ENCODE peak calls at places on chromosomes 16 and 17, in four cellular contexts. One of them, this sample, is unnamed.

GRCh38 chr17:39608142-39608541 is 422 bp upstream of the NEUROD2 start:
- DNase-seq in AG09309: no peak
- DNase-seq in stomach: no peak
- DNase-seq in Peyer's patch: no peak
- DNase-seq in this sample: no peak

GRCh38 chr17:57342963-57343589 is 86.8 kb downstream of the MSI2 start:
- DNase-seq in AG09309: no peak
- DNase-seq in stomach: no peak
- DNase-seq in Peyer's patch: no peak
- DNase-seq in this sample: no peak

GRCh38 chr16:2784536-2785100 is 2.7 kb downstream of the PRSS33 start:
- DNase-seq in AG09309: no peak
- DNase-seq in stomach: no peak
- DNase-seq in Peyer's patch: peak
- DNase-seq in this sample: peak

GRCh38 chr17:1649116-1649843 is 386 bp downstream of the RILP start:
- DNase-seq in AG09309: peak
- DNase-seq in stomach: peak
- DNase-seq in Peyer's patch: peak
- DNase-seq in this sample: peak

GRCh38 chr17:29212681-29213121 is 32.5 kb upstream of the MYO18A start:
- DNase-seq in AG09309: no peak
- DNase-seq in stomach: no peak
- DNase-seq in Peyer's patch: no peak
- DNase-seq in this sample: no peak

GRCh38 chr17:16214190-16215001 is 938 bp downstream of the NCOR1 start:
- DNase-seq in AG09309: no peak
- DNase-seq in stomach: no peak
- DNase-seq in Peyer's patch: no peak
- DNase-seq in this sample: no peak

GRCh38 chr17:75032896-75033294 is 13.9 kb downstream of the ATP5PD start:
- DNase-seq in AG09309: no peak
- DNase-seq in stomach: no peak
- DNase-seq in Peyer's patch: no peak
- DNase-seq in this sample: peak

GRCh38 chr17:58229881-58230280 is 8.5 kb upstream of the LPO start:
- DNase-seq in AG09309: no peak
- DNase-seq in stomach: no peak
- DNase-seq in Peyer's patch: no peak
- DNase-seq in this sample: no peak

GRCh38 chr16:57128787-57129389 is 36.5 kb downstream of the CPNE2 start:
- DNase-seq in AG09309: no peak
- DNase-seq in stomach: no peak
- DNase-seq in Peyer's patch: no peak
- DNase-seq in this sample: no peak

GRCh38 chr17:44170499-44171201 is at the start of gene ASB16:
- DNase-seq in AG09309: no peak
- DNase-seq in stomach: peak
- DNase-seq in Peyer's patch: no peak
- DNase-seq in this sample: no peak

GRCh38 chr16:7026639-7027038 is 306.0 kb upstream of the RBFOX1 start:
- DNase-seq in AG09309: no peak
- DNase-seq in stomach: no peak
- DNase-seq in Peyer's patch: no peak
- DNase-seq in this sample: no peak

GRCh38 chr17:76998839-76999238 is 130.6 kb downstream of the MGAT5B start:
- DNase-seq in AG09309: no peak
- DNase-seq in stomach: no peak
- DNase-seq in Peyer's patch: no peak
- DNase-seq in this sample: no peak

GRCh38 chr17:43574896-43575525 is 28.9 kb upstream of the ETV4 start:
- DNase-seq in AG09309: no peak
- DNase-seq in stomach: no peak
- DNase-seq in Peyer's patch: no peak
- DNase-seq in this sample: no peak

GRCh38 chr17:57463103-57463885 is 207.0 kb downstream of the MSI2 start:
- DNase-seq in AG09309: no peak
- DNase-seq in stomach: no peak
- DNase-seq in Peyer's patch: no peak
- DNase-seq in this sample: peak

GRCh38 chr16:1551166-1551565 is 17.7 kb downstream of the TMEM204 start:
- DNase-seq in AG09309: no peak
- DNase-seq in stomach: no peak
- DNase-seq in Peyer's patch: no peak
- DNase-seq in this sample: no peak

GRCh38 chr17:75758131-75758905 is 6.7 kb downstream of the GALK1 start:
- DNase-seq in AG09309: no peak
- DNase-seq in stomach: no peak
- DNase-seq in Peyer's patch: no peak
- DNase-seq in this sample: no peak

GRCh38 chr16:31262084-31262483 is 2.3 kb downstream of the ITGAM start:
- DNase-seq in AG09309: no peak
- DNase-seq in stomach: no peak
- DNase-seq in Peyer's patch: no peak
- DNase-seq in this sample: no peak

GRCh38 chr17:81951785-81952684 is 5.0 kb upstream of the MYADML2 start:
- DNase-seq in AG09309: no peak
- DNase-seq in stomach: no peak
- DNase-seq in Peyer's patch: no peak
- DNase-seq in this sample: no peak

GRCh38 chr17:58242171-58242784 is 3.9 kb downstream of the LPO start:
- DNase-seq in AG09309: no peak
- DNase-seq in stomach: no peak
- DNase-seq in Peyer's patch: no peak
- DNase-seq in this sample: no peak

GRCh38 chr17:82751171-82751570 is 694 bp upstream of the TBCD start:
- DNase-seq in AG09309: no peak
- DNase-seq in stomach: no peak
- DNase-seq in Peyer's patch: no peak
- DNase-seq in this sample: no peak

GRCh38 chr17:5364156-5364555 is 55.3 kb downstream of the NUP88 start:
- DNase-seq in AG09309: peak
- DNase-seq in stomach: no peak
- DNase-seq in Peyer's patch: no peak
- DNase-seq in this sample: no peak

GRCh38 chr17:78355045-78355641 is 4.7 kb downstream of the SOCS3 start:
- DNase-seq in AG09309: no peak
- DNase-seq in stomach: no peak
- DNase-seq in Peyer's patch: no peak
- DNase-seq in this sample: no peak

GRCh38 chr16:11470676-11471415 is 115.9 kb downstream of the LITAF start:
- DNase-seq in AG09309: no peak
- DNase-seq in stomach: no peak
- DNase-seq in Peyer's patch: no peak
- DNase-seq in this sample: peak

GRCh38 chr17:77034677-77035424 is 105.9 kb upstream of the SEC14L1 start:
- DNase-seq in AG09309: no peak
- DNase-seq in stomach: no peak
- DNase-seq in Peyer's patch: no peak
- DNase-seq in this sample: no peak

GRCh38 chr17:4733073-4733531 is 1.9 kb downstream of the MED11 start:
- DNase-seq in AG09309: no peak
- DNase-seq in stomach: no peak
- DNase-seq in Peyer's patch: peak
- DNase-seq in this sample: no peak

GRCh38 chr16:26491962-26492361 is 574.8 kb upstream of the C16orf82 start:
- DNase-seq in AG09309: no peak
- DNase-seq in stomach: no peak
- DNase-seq in Peyer's patch: no peak
- DNase-seq in this sample: no peak

GRCh38 chr16:57503366-57503765 is 17.1 kb upstream of the DOK4 start:
- DNase-seq in AG09309: no peak
- DNase-seq in stomach: no peak
- DNase-seq in Peyer's patch: no peak
- DNase-seq in this sample: no peak

GRCh38 chr16:9136596-9136995 is 45.2 kb downstream of the HAPSTR1 start:
- DNase-seq in AG09309: no peak
- DNase-seq in stomach: no peak
- DNase-seq in Peyer's patch: peak
- DNase-seq in this sample: peak

GRCh38 chr16:31083981-31084380 is 4.8 kb downstream of the PRSS53 start:
- DNase-seq in AG09309: no peak
- DNase-seq in stomach: no peak
- DNase-seq in Peyer's patch: no peak
- DNase-seq in this sample: no peak

GRCh38 chr17:10197721-10198508 is 491 bp downstream of the GAS7 start:
- DNase-seq in AG09309: no peak
- DNase-seq in stomach: no peak
- DNase-seq in Peyer's patch: no peak
- DNase-seq in this sample: peak

GRCh38 chr17:10196936-10197335 is 1.5 kb downstream of the GAS7 start:
- DNase-seq in AG09309: no peak
- DNase-seq in stomach: no peak
- DNase-seq in Peyer's patch: no peak
- DNase-seq in this sample: no peak

GRCh38 chr17:10195090-10195489 is 3.3 kb downstream of the GAS7 start:
- DNase-seq in AG09309: no peak
- DNase-seq in stomach: no peak
- DNase-seq in Peyer's patch: peak
- DNase-seq in this sample: no peak

GRCh38 chr17:10197362-10197720 is 1.1 kb downstream of the GAS7 start:
- DNase-seq in AG09309: no peak
- DNase-seq in stomach: no peak
- DNase-seq in Peyer's patch: no peak
- DNase-seq in this sample: peak

GRCh38 chr17:10196384-10196783 is 2.0 kb downstream of the GAS7 start:
- DNase-seq in AG09309: no peak
- DNase-seq in stomach: no peak
- DNase-seq in Peyer's patch: no peak
- DNase-seq in this sample: peak
- H3K4me3 ChIP-seq in AG09309: no peak
- H3K4me3 ChIP-seq in stomach: peak
- H3K4me3 ChIP-seq in Peyer's patch: no peak
- H3K4me3 ChIP-seq in this sample: no peak

GRCh38 chr16:17058471-17058870 is 412.3 kb downstream of the XYLT1 start:
- DNase-seq in AG09309: no peak
- DNase-seq in stomach: no peak
- DNase-seq in Peyer's patch: no peak
- DNase-seq in this sample: no peak
- H3K4me3 ChIP-seq in AG09309: no peak
- H3K4me3 ChIP-seq in stomach: no peak
- H3K4me3 ChIP-seq in Peyer's patch: no peak
- H3K4me3 ChIP-seq in this sample: no peak

GRCh38 chr17:19724501-19725420 is 8.4 kb upstream of the SLC47A2 start:
- DNase-seq in AG09309: no peak
- DNase-seq in stomach: peak
- DNase-seq in Peyer's patch: peak
- DNase-seq in this sample: peak
- H3K4me3 ChIP-seq in AG09309: no peak
- H3K4me3 ChIP-seq in stomach: peak
- H3K4me3 ChIP-seq in Peyer's patch: peak
- H3K4me3 ChIP-seq in this sample: no peak

GRCh38 chr17:72465191-72466024 is 344.6 kb downstream of the SOX9 start:
- DNase-seq in AG09309: peak
- DNase-seq in stomach: peak
- DNase-seq in Peyer's patch: peak
- DNase-seq in this sample: no peak
- H3K4me3 ChIP-seq in AG09309: no peak
- H3K4me3 ChIP-seq in stomach: no peak
- H3K4me3 ChIP-seq in Peyer's patch: peak
- H3K4me3 ChIP-seq in this sample: no peak